ENCODE peak calls at places on chromosome 21, in four cellular contexts. A is GM12892, E is aorta, I is brain microvascular endothelial cell. B is an unnamed sample.

GRCh38 chr21:43025636-43026180 is 49.9 kb downstream of the CBS start:
- DNase-seq in A (no peak), E (no peak), I (peak), B (peak)

GRCh38 chr21:15495965-15496364 is 233.8 kb upstream of the USP25 start:
- DNase-seq in A (no peak), E (no peak), I (peak), B (peak)

GRCh38 chr21:33981341-33982101 is 65.9 kb upstream of the ATP5PO start:
- DNase-seq in A (no peak), E (no peak), I (no peak), B (no peak)

GRCh38 chr21:29504751-29505321 is 206.1 kb downstream of the BACH1 start:
- DNase-seq in A (no peak), E (no peak), I (peak), B (no peak)

GRCh38 chr21:31913191-31913608 is 40.4 kb downstream of the HUNK start:
- DNase-seq in A (no peak), E (no peak), I (no peak), B (no peak)

GRCh38 chr21:45470087-45470515 is 65.1 kb downstream of the COL18A1 start:
- DNase-seq in A (no peak), E (peak), I (no peak), B (peak)

GRCh38 chr21:44724926-44725325 is 13.6 kb upstream of the TSPEAR start:
- DNase-seq in A (no peak), E (no peak), I (no peak), B (no peak)

GRCh38 chr21:36548866-36549265 is 68.9 kb upstream of the CLDN14 start:
- DNase-seq in A (no peak), E (no peak), I (no peak), B (no peak)

GRCh38 chr21:45818904-45819285 is 162.7 kb upstream of the COL6A1 start:
- DNase-seq in A (no peak), E (no peak), I (peak), B (peak)

GRCh38 chr21:37582613-37583012 is 216.0 kb downstream of the DYRK1A start:
- DNase-seq in A (no peak), E (no peak), I (peak), B (peak)

GRCh38 chr21:36126166-36126565 is 8.7 kb upstream of the CBR3 start:
- DNase-seq in A (no peak), E (no peak), I (no peak), B (peak)

GRCh38 chr21:42377951-42378340 is 11.6 kb upstream of the TFF1 start:
- DNase-seq in A (no peak), E (no peak), I (no peak), B (no peak)

GRCh38 chr21:18350216-18350615 is 53.4 kb downstream of the TMPRSS15 start:
- DNase-seq in A (no peak), E (no peak), I (peak), B (no peak)

GRCh38 chr21:31728952-31729351 is 3.0 kb downstream of the SCAF4 start:
- DNase-seq in A (no peak), E (no peak), I (no peak), B (no peak)